ENCODE peak calls at places on chromosomes 1 and 21, in nine cellular contexts. One of them, this sample, is unnamed.

GRCh38 chr21:16072692-16073091 is 342.9 kb downstream of the USP25 start:
- DNase-seq in activated T-helper 2 cell treated with anti-CD3 and anti-CD28 coated beads, Interferon-gamma antibody, Interleukin-2, Interleukin-4, amounts not matched to agents 10 μg/mL and 5 μg/mL and 100 μg/mL, durations not matched to agents 14 hours and 24 hours and 36 hours: no peak
- DNase-seq in EL: peak; percentile 78
- DNase-seq in esophagus squamous epithelium: no peak
- DNase-seq in omental fat pad: no peak
- DNase-seq in stimulated activated CD8-positive, alpha-beta memory T cell treated with anti-CD3 and anti-CD28 coated beads, Interleukin-7, amount 100 ng/mL, for 1 hour: no peak
- DNase-seq in RPMI8226: no peak
- DNase-seq in pulmonary artery endothelial cell: no peak
- DNase-seq in PC-3: peak; percentile 67
- DNase-seq in this sample: no peak

GRCh38 chr1:157542676-157543075 is 9.6 kb downstream of the FCRL5 start:
- DNase-seq in activated T-helper 2 cell treated with anti-CD3 and anti-CD28 coated beads, Interferon-gamma antibody, Interleukin-2, Interleukin-4, amounts not matched to agents 10 μg/mL and 5 μg/mL and 100 μg/mL, durations not matched to agents 14 hours and 24 hours and 36 hours: no peak
- DNase-seq in EL: no peak
- DNase-seq in esophagus squamous epithelium: no peak
- DNase-seq in omental fat pad: no peak
- DNase-seq in stimulated activated CD8-positive, alpha-beta memory T cell treated with anti-CD3 and anti-CD28 coated beads, Interleukin-7, amount 100 ng/mL, for 1 hour: no peak
- DNase-seq in RPMI8226: peak; percentile 86
- DNase-seq in pulmonary artery endothelial cell: no peak
- DNase-seq in PC-3: no peak
- DNase-seq in this sample: no peak

GRCh38 chr1:91092503-91092902 is 70.7 kb upstream of the ZNF644 start:
- DNase-seq in activated T-helper 2 cell treated with anti-CD3 and anti-CD28 coated beads, Interferon-gamma antibody, Interleukin-2, Interleukin-4, amounts not matched to agents 10 μg/mL and 5 μg/mL and 100 μg/mL, durations not matched to agents 14 hours and 24 hours and 36 hours: no peak
- DNase-seq in EL: peak; percentile 15
- DNase-seq in esophagus squamous epithelium: no peak
- DNase-seq in omental fat pad: no peak
- DNase-seq in stimulated activated CD8-positive, alpha-beta memory T cell treated with anti-CD3 and anti-CD28 coated beads, Interleukin-7, amount 100 ng/mL, for 1 hour: no peak
- DNase-seq in RPMI8226: peak; percentile 38
- DNase-seq in pulmonary artery endothelial cell: no peak
- DNase-seq in PC-3: peak; percentile 44
- DNase-seq in this sample: no peak

GRCh38 chr1:56478734-56479133 is 100.6 kb downstream of the PLPP3 start:
- DNase-seq in activated T-helper 2 cell treated with anti-CD3 and anti-CD28 coated beads, Interferon-gamma antibody, Interleukin-2, Interleukin-4, amounts not matched to agents 10 μg/mL and 5 μg/mL and 100 μg/mL, durations not matched to agents 14 hours and 24 hours and 36 hours: no peak
- DNase-seq in EL: no peak
- DNase-seq in esophagus squamous epithelium: no peak
- DNase-seq in omental fat pad: no peak
- DNase-seq in stimulated activated CD8-positive, alpha-beta memory T cell treated with anti-CD3 and anti-CD28 coated beads, Interleukin-7, amount 100 ng/mL, for 1 hour: no peak
- DNase-seq in RPMI8226: no peak
- DNase-seq in pulmonary artery endothelial cell: no peak
- DNase-seq in PC-3: no peak
- DNase-seq in this sample: no peak

GRCh38 chr21:25887166-25887565 is 152.4 kb downstream of the GABPA start:
- DNase-seq in activated T-helper 2 cell treated with anti-CD3 and anti-CD28 coated beads, Interferon-gamma antibody, Interleukin-2, Interleukin-4, amounts not matched to agents 10 μg/mL and 5 μg/mL and 100 μg/mL, durations not matched to agents 14 hours and 24 hours and 36 hours: no peak
- DNase-seq in EL: no peak
- DNase-seq in esophagus squamous epithelium: no peak
- DNase-seq in omental fat pad: no peak
- DNase-seq in stimulated activated CD8-positive, alpha-beta memory T cell treated with anti-CD3 and anti-CD28 coated beads, Interleukin-7, amount 100 ng/mL, for 1 hour: no peak
- DNase-seq in RPMI8226: no peak
- DNase-seq in pulmonary artery endothelial cell: no peak
- DNase-seq in PC-3: peak; percentile 19
- DNase-seq in this sample: no peak

GRCh38 chr1:2110738-2111673 is 60.8 kb downstream of the PRKCZ start:
- DNase-seq in activated T-helper 2 cell treated with anti-CD3 and anti-CD28 coated beads, Interferon-gamma antibody, Interleukin-2, Interleukin-4, amounts not matched to agents 10 μg/mL and 5 μg/mL and 100 μg/mL, durations not matched to agents 14 hours and 24 hours and 36 hours: no peak
- DNase-seq in EL: no peak
- DNase-seq in esophagus squamous epithelium: no peak
- DNase-seq in omental fat pad: no peak
- DNase-seq in stimulated activated CD8-positive, alpha-beta memory T cell treated with anti-CD3 and anti-CD28 coated beads, Interleukin-7, amount 100 ng/mL, for 1 hour: no peak
- DNase-seq in RPMI8226: no peak
- DNase-seq in pulmonary artery endothelial cell: no peak
- DNase-seq in PC-3: no peak
- DNase-seq in this sample: no peak

GRCh38 chr1:56543783-56544612 is 35.4 kb downstream of the PLPP3 start:
- DNase-seq in activated T-helper 2 cell treated with anti-CD3 and anti-CD28 coated beads, Interferon-gamma antibody, Interleukin-2, Interleukin-4, amounts not matched to agents 10 μg/mL and 5 μg/mL and 100 μg/mL, durations not matched to agents 14 hours and 24 hours and 36 hours: no peak
- DNase-seq in EL: no peak
- DNase-seq in esophagus squamous epithelium: no peak
- DNase-seq in omental fat pad: no peak
- DNase-seq in stimulated activated CD8-positive, alpha-beta memory T cell treated with anti-CD3 and anti-CD28 coated beads, Interleukin-7, amount 100 ng/mL, for 1 hour: no peak
- DNase-seq in RPMI8226: no peak
- DNase-seq in pulmonary artery endothelial cell: no peak
- DNase-seq in PC-3: peak; percentile 62
- DNase-seq in this sample: no peak

GRCh38 chr1:109255097-109255651 is 5.8 kb downstream of the CELSR2 start:
- DNase-seq in activated T-helper 2 cell treated with anti-CD3 and anti-CD28 coated beads, Interferon-gamma antibody, Interleukin-2, Interleukin-4, amounts not matched to agents 10 μg/mL and 5 μg/mL and 100 μg/mL, durations not matched to agents 14 hours and 24 hours and 36 hours: no peak
- DNase-seq in EL: no peak
- DNase-seq in esophagus squamous epithelium: no peak
- DNase-seq in omental fat pad: no peak
- DNase-seq in stimulated activated CD8-positive, alpha-beta memory T cell treated with anti-CD3 and anti-CD28 coated beads, Interleukin-7, amount 100 ng/mL, for 1 hour: no peak
- DNase-seq in RPMI8226: no peak
- DNase-seq in pulmonary artery endothelial cell: no peak
- DNase-seq in PC-3: no peak
- DNase-seq in this sample: no peak

GRCh38 chr1:169550294-169550693 is 36.0 kb downstream of the F5 start:
- DNase-seq in activated T-helper 2 cell treated with anti-CD3 and anti-CD28 coated beads, Interferon-gamma antibody, Interleukin-2, Interleukin-4, amounts not matched to agents 10 μg/mL and 5 μg/mL and 100 μg/mL, durations not matched to agents 14 hours and 24 hours and 36 hours: no peak
- DNase-seq in EL: peak; percentile 25
- DNase-seq in esophagus squamous epithelium: no peak
- DNase-seq in omental fat pad: no peak
- DNase-seq in stimulated activated CD8-positive, alpha-beta memory T cell treated with anti-CD3 and anti-CD28 coated beads, Interleukin-7, amount 100 ng/mL, for 1 hour: no peak
- DNase-seq in RPMI8226: peak; percentile 41
- DNase-seq in pulmonary artery endothelial cell: peak; percentile 2
- DNase-seq in PC-3: peak; percentile 84
- DNase-seq in this sample: peak; percentile 74

GRCh38 chr21:27825035-27825434 is 858.1 kb upstream of the ADAMTS5 start:
- DNase-seq in activated T-helper 2 cell treated with anti-CD3 and anti-CD28 coated beads, Interferon-gamma antibody, Interleukin-2, Interleukin-4, amounts not matched to agents 10 μg/mL and 5 μg/mL and 100 μg/mL, durations not matched to agents 14 hours and 24 hours and 36 hours: no peak
- DNase-seq in EL: no peak
- DNase-seq in esophagus squamous epithelium: no peak
- DNase-seq in omental fat pad: no peak
- DNase-seq in stimulated activated CD8-positive, alpha-beta memory T cell treated with anti-CD3 and anti-CD28 coated beads, Interleukin-7, amount 100 ng/mL, for 1 hour: no peak
- DNase-seq in RPMI8226: no peak
- DNase-seq in pulmonary artery endothelial cell: no peak
- DNase-seq in PC-3: no peak
- DNase-seq in this sample: no peak

GRCh38 chr1:243313635-243314536 is 58.0 kb downstream of the SDCCAG8 start:
- DNase-seq in activated T-helper 2 cell treated with anti-CD3 and anti-CD28 coated beads, Interferon-gamma antibody, Interleukin-2, Interleukin-4, amounts not matched to agents 10 μg/mL and 5 μg/mL and 100 μg/mL, durations not matched to agents 14 hours and 24 hours and 36 hours: no peak
- DNase-seq in EL: no peak
- DNase-seq in esophagus squamous epithelium: no peak
- DNase-seq in omental fat pad: no peak
- DNase-seq in stimulated activated CD8-positive, alpha-beta memory T cell treated with anti-CD3 and anti-CD28 coated beads, Interleukin-7, amount 100 ng/mL, for 1 hour: no peak
- DNase-seq in RPMI8226: no peak
- DNase-seq in pulmonary artery endothelial cell: no peak
- DNase-seq in PC-3: no peak
- DNase-seq in this sample: peak; percentile 47

This sample was measured in MM.1S.